ENCODE peak calls at places on chromosomes 7 and 10, in six cellular contexts. V is CD4-positive, alpha-beta T cell; J is H9; N is PC-3; K is WERI-Rb-1; C is omental fat pad. O is an unnamed sample.

GRCh38 chr10:37860494-37861190 is 3.2 kb upstream of the ZNF248 start:
- DNase-seq in V (no peak), J (no peak), N (peak), K (no peak), C (no peak), O (peak)

GRCh38 chr10:73591935-73592699 is 975 bp upstream of the USP54 start:
- DNase-seq in V (no peak), J (peak), N (peak), K (peak), C (no peak), O (peak)

GRCh38 chr10:70776455-70777005 is 8.6 kb downstream of the TBATA start:
- DNase-seq in V (no peak), J (no peak), N (no peak), K (no peak), C (no peak), O (no peak)

GRCh38 chr10:75379234-75379724 is 22.3 kb downstream of the ZNF503 start:
- DNase-seq in V (no peak), J (no peak), N (no peak), K (no peak), C (no peak), O (no peak)

GRCh38 chr7:1151156-1151555 is 8.8 kb downstream of the ZFAND2A start:
- DNase-seq in V (no peak), J (no peak), N (no peak), K (no peak), C (no peak), O (no peak)

GRCh38 chr7:17941171-17941490 is 837 bp upstream of the SNX13 start:
- DNase-seq in V (no peak), J (no peak), N (peak), K (no peak), C (no peak), O (no peak)

GRCh38 chr7:37009282-37009681 is 285.0 kb upstream of the AOAH start:
- DNase-seq in V (no peak), J (no peak), N (no peak), K (no peak), C (no peak), O (no peak)

GRCh38 chr10:120394446-120394845 is 62.6 kb upstream of the PLPP4 start:
- DNase-seq in V (no peak), J (no peak), N (no peak), K (no peak), C (no peak), O (no peak)

DNA sequence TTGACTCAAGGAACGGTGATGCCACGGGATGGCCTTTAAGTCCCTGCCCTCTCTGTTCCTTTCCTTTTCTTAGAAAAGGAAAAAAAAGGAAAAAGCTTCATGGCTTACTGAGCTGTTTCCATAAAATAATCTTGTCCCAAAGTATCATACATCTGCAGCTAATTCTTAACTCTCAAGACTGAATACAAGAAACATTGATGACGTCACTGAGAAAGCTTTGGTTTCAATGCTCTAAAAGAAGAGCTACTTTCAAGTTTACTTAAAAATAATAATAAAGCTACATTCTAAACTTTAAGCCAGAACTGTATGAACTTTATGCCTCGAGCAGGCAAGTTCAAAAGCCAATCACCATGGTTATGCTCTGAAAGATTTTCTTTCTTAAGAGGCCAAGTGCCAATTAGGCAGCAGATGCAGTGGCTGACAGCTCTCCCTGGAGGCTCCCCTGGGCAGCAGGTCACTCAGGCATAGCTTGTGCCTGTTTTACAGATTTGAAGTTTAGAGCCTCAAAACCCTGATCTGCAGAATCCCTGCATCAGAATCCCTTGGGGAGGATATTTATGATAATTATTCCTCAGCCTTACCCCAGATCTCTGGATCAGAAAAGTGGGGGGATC is 165.0 kb downstream of the CHN2 start:
- DNase-seq in V (no peak), J (no peak), N (no peak), K (no peak), C (no peak), O (no peak)
- TF ChIP-seq CTCF in V (no peak), J (no peak), N (no peak), K (no peak), C (no peak), O (no peak)

DNA sequence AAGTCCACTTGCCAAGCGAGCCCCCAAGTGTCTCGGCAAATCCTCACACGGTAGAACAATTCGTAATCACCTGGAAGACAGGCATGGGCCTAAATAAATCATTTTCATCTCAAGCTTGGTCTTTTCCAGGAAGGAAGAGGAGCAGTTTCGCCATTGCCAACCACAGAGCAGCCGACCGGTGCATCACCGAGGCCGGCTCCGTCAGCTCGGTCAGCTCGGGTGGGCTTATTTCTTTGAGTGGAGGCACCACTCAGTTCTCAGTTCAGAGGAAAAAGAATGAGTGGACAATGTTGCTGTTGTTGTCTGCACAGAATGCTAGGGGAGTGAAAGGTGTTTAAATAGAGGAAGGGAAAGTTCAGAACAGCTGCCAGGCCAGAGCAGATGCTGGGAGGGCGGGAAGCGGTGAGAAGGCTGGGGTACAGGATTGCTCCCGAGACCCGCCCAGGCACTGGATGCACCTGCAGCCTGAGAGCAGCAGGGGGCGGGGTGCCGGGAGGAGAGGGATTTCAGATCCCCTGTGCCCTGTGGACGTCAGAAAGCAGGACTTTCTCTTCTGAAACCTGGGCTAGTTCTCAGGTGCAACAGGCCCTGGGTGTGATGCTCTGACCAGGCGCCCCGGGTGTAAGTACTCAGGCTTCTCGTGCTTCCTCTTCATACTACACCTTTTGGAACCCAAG is 17.7 kb upstream of the IGFBP3 start:
- DNase-seq in V (no peak), J (peak), N (no peak), K (peak), C (no peak), O (no peak)
- TF ChIP-seq CTCF in V (no peak), J (peak), N (peak), K (peak), C (no peak), O (no peak)

DNA sequence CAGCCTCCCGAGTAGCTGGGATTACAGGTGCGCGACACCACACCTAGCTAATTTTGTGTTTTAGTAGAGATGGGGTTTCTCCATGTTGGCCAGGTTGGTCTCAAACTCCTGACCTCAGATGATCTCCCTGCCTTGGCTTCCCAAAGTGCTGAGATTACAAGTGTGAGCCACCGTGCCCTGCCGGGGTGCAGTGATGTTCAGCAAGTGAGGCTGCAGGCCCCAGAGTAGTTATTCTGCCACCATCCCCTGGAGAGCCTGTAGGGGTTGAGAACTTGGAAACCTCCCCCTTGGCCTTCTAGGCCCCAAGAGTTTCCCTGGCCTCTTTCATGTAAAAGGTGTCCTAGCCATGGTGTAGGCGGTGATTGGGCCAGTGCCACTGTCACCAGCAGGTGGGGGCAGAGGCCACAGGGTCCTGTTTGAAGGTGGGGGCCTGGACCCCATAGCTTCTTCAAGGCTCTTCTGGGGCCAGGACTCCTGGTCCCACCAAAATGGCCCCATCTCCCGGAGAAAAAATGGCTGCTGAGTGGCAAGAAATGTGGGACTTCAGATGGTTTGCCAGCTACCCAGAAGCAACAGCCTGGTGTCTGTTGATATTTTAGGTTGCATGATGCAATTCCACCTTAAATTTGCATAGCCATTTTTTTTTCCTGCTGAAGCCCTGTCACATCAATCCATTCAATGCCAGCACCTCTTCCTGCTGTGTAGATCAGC is 25.5 kb upstream of the INMT start:
- DNase-seq in V (peak), J (no peak), N (no peak), K (no peak), C (no peak), O (no peak)
- TF ChIP-seq CTCF in V (peak), J (peak), N (no peak), K (peak), C (no peak), O (no peak)

GRCh38 chr7:44196450-44196872 is 4.3 kb upstream of the YKT6 start:
- DNase-seq in V (no peak), J (peak), N (peak), K (peak), C (no peak), O (peak)
- TF ChIP-seq CTCF in V (peak), J (peak), N (peak), K (peak), C (no peak), O (peak)

GRCh38 chr10:13953371-13953770 is 366.6 kb downstream of the PRPF18 start:
- DNase-seq in V (no peak), J (no peak), N (no peak), K (no peak), C (no peak), O (no peak)

GRCh38 chr10:13945760-13946460 is 359.1 kb downstream of the PRPF18 start:
- DNase-seq in V (no peak), J (no peak), N (no peak), K (no peak), C (no peak), O (no peak)

GRCh38 chr10:13950543-13950939 is 363.8 kb downstream of the PRPF18 start:
- DNase-seq in V (no peak), J (no peak), N (no peak), K (no peak), C (no peak), O (no peak)

GRCh38 chr10:13944901-13945300 is 358.1 kb downstream of the PRPF18 start:
- DNase-seq in V (no peak), J (no peak), N (no peak), K (peak), C (no peak), O (no peak)

DNA sequence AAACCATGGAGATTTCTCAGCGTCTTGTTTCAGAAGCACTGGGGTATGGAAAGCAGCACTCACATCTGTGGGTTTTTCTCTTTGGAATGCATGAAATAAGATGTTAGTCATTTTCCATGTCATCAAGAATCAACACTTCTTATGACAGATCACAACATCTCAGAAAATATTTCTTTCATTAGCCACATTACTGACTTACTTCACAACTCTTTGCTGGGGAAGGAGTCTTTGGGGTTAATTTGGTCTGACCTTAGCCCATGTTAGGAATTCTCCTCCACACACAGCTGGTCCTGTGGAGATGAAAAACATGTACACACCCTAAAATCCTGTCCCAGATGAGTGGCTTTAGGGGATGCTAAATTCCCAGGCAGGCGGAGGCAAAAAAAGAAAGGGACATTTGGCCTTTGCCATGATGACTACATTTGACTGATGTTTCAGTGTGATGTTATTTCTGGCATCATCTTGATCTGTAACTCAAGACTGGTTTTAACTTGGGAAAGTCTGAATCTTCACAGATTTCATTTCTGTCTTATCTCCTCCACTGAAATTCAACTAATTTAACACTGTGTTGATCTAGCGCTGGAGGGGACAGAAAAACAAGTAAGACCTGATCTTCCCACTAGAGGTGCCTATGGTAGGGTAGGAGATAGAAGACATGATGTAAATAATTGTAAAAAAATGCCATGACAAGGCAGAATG is 363.2 kb downstream of the PRPF18 start:
- DNase-seq in V (no peak), J (no peak), N (peak), K (no peak), C (no peak), O (no peak)
- TF ChIP-seq CTCF in V (no peak), J (no peak), N (no peak), K (no peak), C (no peak), O (no peak)

GRCh38 chr10:17249820-17250219 is 21.8 kb downstream of the VIM start:
- DNase-seq in V (no peak), J (no peak), N (peak), K (no peak), C (no peak), O (no peak)
- TF ChIP-seq CTCF in V (peak), J (peak), N (peak), K (peak), C (no peak), O (no peak)

GRCh38 chr10:15278786-15279185 is 92.3 kb downstream of the FAM171A1 start:
- DNase-seq in V (no peak), J (no peak), N (no peak), K (no peak), C (no peak), O (no peak)

GRCh38 chr10:15279236-15279635 is 91.9 kb downstream of the FAM171A1 start:
- DNase-seq in V (no peak), J (no peak), N (no peak), K (no peak), C (no peak), O (no peak)

GRCh38 chr10:15280974-15281373 is 90.1 kb downstream of the FAM171A1 start:
- DNase-seq in V (no peak), J (no peak), N (no peak), K (no peak), C (no peak), O (no peak)

DNA sequence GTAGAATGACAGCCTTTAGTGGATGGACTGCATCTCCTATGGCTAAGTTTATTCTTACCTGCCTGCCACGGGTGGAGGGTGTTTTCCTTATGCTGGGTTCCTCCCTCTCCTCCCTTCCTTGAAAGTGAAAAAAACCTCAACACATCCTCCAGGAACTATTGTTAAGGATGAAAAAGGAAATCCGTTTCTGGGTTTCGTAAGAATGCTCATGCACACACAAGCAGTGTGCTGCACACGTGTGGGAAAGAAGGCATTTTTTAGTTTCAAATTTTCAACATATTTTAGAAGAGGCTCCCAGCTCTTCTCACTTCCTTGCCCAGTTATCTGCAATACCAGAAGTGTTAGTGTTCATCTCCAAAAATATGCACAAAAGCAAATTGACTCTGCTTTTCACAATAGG is 90.6 kb downstream of the FAM171A1 start:
- DNase-seq in V (no peak), J (no peak), N (no peak), K (no peak), C (no peak), O (no peak)
- TF ChIP-seq CTCF in V (no peak), J (no peak), N (no peak), K (no peak), C (no peak), O (no peak)

GRCh38 chr10:22229756-22230330 is 12.0 kb upstream of the EBLN1 start:
- DNase-seq in V (no peak), J (no peak), N (peak), K (no peak), C (no peak), O (no peak)

GRCh38 chr10:22230331-22230833 is 12.6 kb upstream of the EBLN1 start:
- DNase-seq in V (peak), J (no peak), N (peak), K (peak), C (no peak), O (peak)

GRCh38 chr10:22231260-22231659 is 13.4 kb upstream of the EBLN1 start:
- DNase-seq in V (no peak), J (no peak), N (no peak), K (no peak), C (no peak), O (no peak)

GRCh38 chr10:22228167-22228938 is 10.5 kb upstream of the EBLN1 start:
- DNase-seq in V (no peak), J (no peak), N (no peak), K (no peak), C (no peak), O (no peak)

DNA sequence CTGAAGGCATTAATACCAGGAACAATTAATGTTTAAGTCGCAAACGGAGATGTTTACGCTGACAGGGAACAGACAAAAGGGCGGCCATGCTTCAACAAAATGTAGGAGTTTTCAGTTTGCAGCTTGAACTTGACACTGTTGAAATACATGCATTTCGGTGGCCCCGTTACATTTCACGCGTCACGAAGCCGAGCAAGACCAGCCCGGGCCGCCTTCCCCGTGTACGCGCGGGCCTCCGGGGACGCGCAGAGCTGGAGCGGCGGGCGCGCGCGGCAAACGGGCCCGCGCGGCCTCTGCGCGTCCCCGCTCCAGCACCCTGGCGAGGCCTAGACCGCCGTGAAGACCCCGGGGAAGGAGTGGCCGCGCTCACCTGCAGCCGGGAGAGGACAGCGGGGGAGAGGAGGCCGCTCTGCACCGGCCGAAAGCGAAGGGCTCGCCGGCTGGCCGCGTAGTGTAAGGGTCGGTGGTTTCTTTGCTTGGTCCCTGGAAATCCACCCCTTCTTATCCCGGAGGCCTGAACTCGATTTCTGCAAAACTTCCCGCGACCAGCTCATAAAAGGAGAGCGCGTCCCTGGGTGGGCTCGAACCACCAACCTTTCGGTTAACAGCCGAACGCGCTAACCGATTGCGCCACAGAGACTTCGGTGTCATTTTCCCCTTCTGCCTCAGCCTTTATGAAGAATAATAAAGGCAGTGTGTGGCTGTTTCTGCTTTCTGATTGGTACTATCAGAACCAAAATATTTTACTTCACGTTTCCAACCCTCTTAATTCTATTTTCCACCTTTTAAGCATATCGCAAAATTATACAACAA is 11.3 kb upstream of the EBLN1 start:
- DNase-seq in V (peak), J (peak), N (peak), K (peak), C (peak), O (peak)
- TF ChIP-seq CTCF in V (no peak), J (no peak), N (no peak), K (no peak), C (no peak), O (no peak)

GRCh38 chr10:31623466-31623865 is 304.4 kb downstream of the ZEB1 start:
- DNase-seq in V (no peak), J (no peak), N (no peak), K (no peak), C (no peak), O (no peak)

GRCh38 chr10:31621733-31622132 is 302.7 kb downstream of the ZEB1 start:
- DNase-seq in V (no peak), J (peak), N (no peak), K (no peak), C (no peak), O (no peak)

GRCh38 chr10:31620236-31621151 is 301.5 kb downstream of the ZEB1 start:
- DNase-seq in V (no peak), J (peak), N (no peak), K (peak), C (peak), O (no peak)

GRCh38 chr10:31619410-31620095 is 300.5 kb downstream of the ZEB1 start:
- DNase-seq in V (no peak), J (no peak), N (no peak), K (no peak), C (no peak), O (no peak)

DNA sequence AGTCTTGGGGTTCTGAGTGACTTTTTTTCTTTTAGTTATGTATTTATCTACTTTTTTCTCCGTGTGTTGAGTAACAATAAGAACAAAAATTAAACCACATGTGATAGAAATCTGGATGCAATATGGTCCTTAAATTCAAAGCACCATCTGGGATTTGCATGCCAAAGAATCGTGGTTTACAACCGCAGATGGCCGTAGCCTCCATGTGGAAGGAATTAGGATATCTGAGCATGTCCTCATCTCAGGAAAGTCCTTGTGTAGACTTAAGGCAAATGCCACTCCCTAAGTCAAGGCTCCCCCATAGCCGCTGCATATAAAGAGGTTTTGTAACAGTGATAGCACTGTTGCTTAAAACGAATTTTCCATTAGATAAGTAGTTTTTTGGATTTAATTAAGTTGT is 304.0 kb downstream of the ZEB1 start:
- DNase-seq in V (no peak), J (no peak), N (no peak), K (no peak), C (no peak), O (no peak)
- TF ChIP-seq CTCF in V (no peak), J (peak), N (no peak), K (no peak), C (no peak), O (no peak)

O was measured in GM13977.